ENCODE peak calls at places on chromosome 1, in five cellular contexts. I is T-cell, F is Kasumi-1, Y is NCI-H1105, C is D721Med. M is an unnamed sample.

GRCh38 chr1:25053576-25054075 is 123.5 kb upstream of the RUNX3 start:
- DNase-seq in C (no peak), I (no peak), Y (no peak), F (peak; percentile 35), M (no peak)

GRCh38 chr1:80498673-80499072 is 1302.1 kb upstream of the ADGRL2 start:
- DNase-seq in I (no peak), F (no peak), Y (no peak), C (no peak), M (no peak)

GRCh38 chr1:97392701-97393100 is 528.1 kb downstream of the DPYD start:
- DNase-seq in Y (no peak), I (no peak), F (no peak), C (no peak), M (no peak)

GRCh38 chr1:97378596-97378995 is 542.2 kb downstream of the DPYD start:
- DNase-seq in F (no peak), I (no peak), C (no peak), Y (no peak), M (no peak)

GRCh38 chr1:168234846-168235547 is 9.2 kb downstream of the SFT2D2 start:
- DNase-seq in I (no peak), F (peak; percentile 70), Y (peak; percentile 13), C (peak; percentile 66), M (no peak)

GRCh38 chr1:24098102-24098501 is 13.8 kb downstream of the MYOM3 start:
- DNase-seq in I (no peak), C (no peak), Y (no peak), F (no peak), M (no peak)

GRCh38 chr1:233610628-233611027 is 3.3 kb upstream of the KCNK1 start:
- DNase-seq in Y (no peak), C (no peak), F (no peak), I (no peak), M (no peak)

GRCh38 chr1:67893126-67893495 is 59.8 kb upstream of the GNG12 start:
- DNase-seq in Y (no peak), C (no peak), F (no peak), I (no peak), M (no peak)

GRCh38 chr1:90474731-90475130 is 242.4 kb downstream of the BARHL2 start:
- DNase-seq in C (no peak), F (no peak), I (no peak), Y (no peak), M (no peak)

GRCh38 chr1:200641175-200641489 is 20.6 kb upstream of the KIF14 start:
- DNase-seq in F (no peak), I (no peak), Y (no peak), C (no peak), M (no peak)

GRCh38 chr1:207045466-207045865 is 5.5 kb downstream of the YOD1 start:
- DNase-seq in Y (no peak), F (no peak), I (no peak), C (no peak), M (no peak)

GRCh38 chr1:12501661-12502060 is 116.3 kb downstream of the DHRS3 start:
- DNase-seq in Y (no peak), I (no peak), C (no peak), F (no peak), M (no peak)

M was measured in right lobe of liver.